ENCODE peak calls at places on chromosome 17, in ten cellular contexts. M is ELR; I is progenitor cell of endocrine pancreas; G is cardiac muscle cell; T is stimulated activated CD8-positive, alpha-beta memory T cell treated with anti-CD3 and anti-CD28 coated beads, Interleukin-15, amount 100 ng/mL, for 4 hours; X is H9; Z is AG04449; L is posterior cingulate gyrus; R is WTC11; F is activated CD4-positive, alpha-beta T cell treated with anti-CD3 and anti-CD28 coated beads, Interleukin-2, amount 10 ng/mL, durations not matched to agents 24 days and 14 days. Q is an unnamed sample.
A peak's percentile ranks its signal among the peaks of the same experiment; 100 is the strongest.

GRCh38 chr17:7440113-7440822 is 956 bp downstream of the FGF11 start:
- DNase-seq in M (peak; percentile 35), I (no peak), G (peak; percentile 76), T (no peak), X (peak; percentile 85), Z (no peak), L (no peak), R (peak; percentile 71), F (peak; percentile 86), Q (no peak)

GRCh38 chr17:78868391-78868790 is 27.8 kb upstream of the USP36 start:
- DNase-seq in M (peak; percentile 84), I (no peak), G (no peak), T (no peak), X (no peak), Z (peak; percentile 41), L (no peak), R (no peak), F (no peak), Q (no peak)

GRCh38 chr17:45261577-45262515 is at the start of gene SPATA32:
- DNase-seq in M (peak; percentile 59), I (peak; percentile 49), G (peak; percentile 63), T (peak; percentile 56), X (peak; percentile 82), Z (no peak), L (peak; percentile 94), R (peak; percentile 73), F (peak; percentile 89), Q (no peak)

GRCh38 chr17:72850410-72850809 is 242.1 kb downstream of the SLC39A11 start:
- DNase-seq in M (peak; percentile 77), I (no peak), G (no peak), T (no peak), X (no peak), Z (no peak), L (no peak), R (no peak), F (no peak), Q (no peak)

GRCh38 chr17:4220655-4221054 is 43.1 kb downstream of the ANKFY1 start:
- DNase-seq in M (no peak), I (no peak), G (no peak), T (no peak), X (no peak), Z (no peak), L (no peak), R (no peak), F (no peak), Q (peak; percentile 64)

GRCh38 chr17:8063761-8064589 is 23.5 kb downstream of the ALOX12B start:
- DNase-seq in M (no peak), I (no peak), G (no peak), T (no peak), X (no peak), Z (no peak), L (peak; percentile 12), R (peak; percentile 39), F (no peak), Q (no peak)

GRCh38 chr17:19333132-19333440 is 29.4 kb downstream of the B9D1 start:
- DNase-seq in M (no peak), I (no peak), G (no peak), T (no peak), X (no peak), Z (no peak), L (no peak), R (no peak), F (no peak), Q (no peak)

GRCh38 chr17:80364091-80364691 is 50.8 kb upstream of the ENDOV start:
- DNase-seq in M (peak; percentile 44), I (no peak), G (peak; percentile 33), T (no peak), X (peak; percentile 75), Z (no peak), L (peak; percentile 77), R (peak; percentile 68), F (no peak), Q (no peak)

GRCh38 chr17:13957636-13958035 is 111.7 kb upstream of the COX10 start:
- DNase-seq in M (no peak), I (no peak), G (no peak), T (no peak), X (no peak), Z (no peak), L (no peak), R (no peak), F (no peak), Q (no peak)

GRCh38 chr17:76726766-76727718 is at the start of gene METTL23:
- DNase-seq in M (peak; percentile 92), I (peak; percentile 70), G (peak; percentile 79), T (no peak), X (peak; percentile 82), Z (no peak), L (peak; percentile 88), R (peak; percentile 70), F (peak; percentile 94), Q (peak; percentile 94)

GRCh38 chr17:60398227-60398959 is 6.5 kb upstream of the USP32 start:
- DNase-seq in M (no peak), I (no peak), G (no peak), T (no peak), X (no peak), Z (no peak), L (no peak), R (no peak), F (peak; percentile 60), Q (no peak)

GRCh38 chr17:60145006-60145935 is 4.5 kb upstream of the CA4 start:
- DNase-seq in M (no peak), I (no peak), G (no peak), T (no peak), X (peak; percentile 57), Z (no peak), L (peak; percentile 60), R (no peak), F (no peak), Q (no peak)

GRCh38 chr17:45973099-45973838 is 25.8 kb upstream of the STH start:
- DNase-seq in M (no peak), I (no peak), G (no peak), T (no peak), X (no peak), Z (no peak), L (no peak), R (no peak), F (no peak), Q (no peak)

GRCh38 chr17:58082870-58083490 is at the start of gene DYNLL2:
- DNase-seq in M (peak; percentile 96), I (peak; percentile 92), G (peak; percentile 98), T (peak; percentile 82), X (peak; percentile 99), Z (peak; percentile 33), L (peak; percentile 96), R (peak; percentile 97), F (peak; percentile 95), Q (peak; percentile 97)

GRCh38 chr17:70168979-70169706 is at the start of gene KCNJ2:
- DNase-seq in M (peak; percentile 91), I (peak; percentile 84), G (peak; percentile 91), T (no peak), X (peak; percentile 95), Z (no peak), L (peak; percentile 94), R (peak; percentile 89), F (peak; percentile 91), Q (peak; percentile 95)

GRCh38 chr17:7897090-7897489 is 8.5 kb downstream of the CHD3 start:
- DNase-seq in M (peak; percentile 46), I (no peak), G (no peak), T (no peak), X (no peak), Z (no peak), L (no peak), R (no peak), F (no peak), Q (no peak)

GRCh38 chr17:17729620-17730249 is 48.5 kb downstream of the RAI1 start:
- DNase-seq in M (peak; percentile 32), I (peak; percentile 48), G (peak; percentile 45), T (peak; percentile 20), X (peak; percentile 81), Z (no peak), L (no peak), R (peak; percentile 73), F (peak; percentile 87), Q (no peak)

GRCh38 chr17:81194941-81195901 is 27.5 kb downstream of the CEP131 start:
- DNase-seq in M (no peak), I (no peak), G (no peak), T (no peak), X (no peak), Z (no peak), L (no peak), R (no peak), F (no peak), Q (no peak)